ENCODE peak calls at places on chromosomes 12 and 14, in eight cellular contexts. One of them, this sample, is unnamed.
A peak's percentile ranks its signal among the peaks of the same experiment; 100 is the strongest.

GRCh38 chr14:70888681-70889175 is 18.5 kb upstream of the PCNX1 start:
- DNase-seq in activated naive CD8-positive, alpha-beta T cell treated with anti-CD3 and anti-CD28 coated beads, Interleukin-2, amount 50 U/mL, for 24 hours: no peak
- DNase-seq in T-helper 9 cell: no peak
- DNase-seq in anterior cingulate cortex: no peak
- DNase-seq in bronchial epithelial cell: peak; percentile 95
- DNase-seq in ovary: no peak
- DNase-seq in DMS153: no peak
- DNase-seq in amniotic stem cell: no peak
- DNase-seq in this sample: no peak

GRCh38 chr14:95480109-95480886 is 36.2 kb downstream of the SYNE3 start:
- DNase-seq in activated naive CD8-positive, alpha-beta T cell treated with anti-CD3 and anti-CD28 coated beads, Interleukin-2, amount 50 U/mL, for 24 hours: peak; percentile 44
- DNase-seq in T-helper 9 cell: peak; percentile 49
- DNase-seq in anterior cingulate cortex: no peak
- DNase-seq in bronchial epithelial cell: no peak
- DNase-seq in ovary: no peak
- DNase-seq in DMS153: no peak
- DNase-seq in amniotic stem cell: no peak
- DNase-seq in this sample: no peak

GRCh38 chr12:124809878-124810277 is 53.8 kb downstream of the SCARB1 start:
- DNase-seq in activated naive CD8-positive, alpha-beta T cell treated with anti-CD3 and anti-CD28 coated beads, Interleukin-2, amount 50 U/mL, for 24 hours: no peak
- DNase-seq in T-helper 9 cell: no peak
- DNase-seq in anterior cingulate cortex: no peak
- DNase-seq in bronchial epithelial cell: peak; percentile 10
- DNase-seq in ovary: no peak
- DNase-seq in DMS153: no peak
- DNase-seq in amniotic stem cell: no peak
- DNase-seq in this sample: no peak

GRCh38 chr14:35279369-35279768 is 12.8 kb upstream of the PSMA6 start:
- DNase-seq in activated naive CD8-positive, alpha-beta T cell treated with anti-CD3 and anti-CD28 coated beads, Interleukin-2, amount 50 U/mL, for 24 hours: no peak
- DNase-seq in T-helper 9 cell: no peak
- DNase-seq in anterior cingulate cortex: no peak
- DNase-seq in bronchial epithelial cell: no peak
- DNase-seq in ovary: no peak
- DNase-seq in DMS153: no peak
- DNase-seq in amniotic stem cell: no peak
- DNase-seq in this sample: no peak

GRCh38 chr12:119366007-119366406 is 31.5 kb downstream of the CCDC60 start:
- DNase-seq in activated naive CD8-positive, alpha-beta T cell treated with anti-CD3 and anti-CD28 coated beads, Interleukin-2, amount 50 U/mL, for 24 hours: no peak
- DNase-seq in T-helper 9 cell: no peak
- DNase-seq in anterior cingulate cortex: no peak
- DNase-seq in bronchial epithelial cell: no peak
- DNase-seq in ovary: no peak
- DNase-seq in DMS153: no peak
- DNase-seq in amniotic stem cell: no peak
- DNase-seq in this sample: no peak

GRCh38 chr14:20247651-20248246 is 8.7 kb downstream of the OR11H4 start:
- DNase-seq in activated naive CD8-positive, alpha-beta T cell treated with anti-CD3 and anti-CD28 coated beads, Interleukin-2, amount 50 U/mL, for 24 hours: no peak
- DNase-seq in T-helper 9 cell: no peak
- DNase-seq in anterior cingulate cortex: no peak
- DNase-seq in bronchial epithelial cell: peak; percentile 46
- DNase-seq in ovary: no peak
- DNase-seq in DMS153: no peak
- DNase-seq in amniotic stem cell: no peak
- DNase-seq in this sample: peak; percentile 25

GRCh38 chr14:102975662-102976061 is 53.2 kb downstream of the AMN start:
- DNase-seq in activated naive CD8-positive, alpha-beta T cell treated with anti-CD3 and anti-CD28 coated beads, Interleukin-2, amount 50 U/mL, for 24 hours: no peak
- DNase-seq in T-helper 9 cell: no peak
- DNase-seq in anterior cingulate cortex: no peak
- DNase-seq in bronchial epithelial cell: no peak
- DNase-seq in ovary: no peak
- DNase-seq in DMS153: no peak
- DNase-seq in amniotic stem cell: no peak
- DNase-seq in this sample: no peak

GRCh38 chr12:12684375-12685106 is 11.4 kb downstream of the GPR19 start:
- DNase-seq in activated naive CD8-positive, alpha-beta T cell treated with anti-CD3 and anti-CD28 coated beads, Interleukin-2, amount 50 U/mL, for 24 hours: peak; percentile 21
- DNase-seq in T-helper 9 cell: no peak
- DNase-seq in anterior cingulate cortex: peak; percentile 90
- DNase-seq in bronchial epithelial cell: peak; percentile 33
- DNase-seq in ovary: no peak
- DNase-seq in DMS153: peak; percentile 81
- DNase-seq in amniotic stem cell: no peak
- DNase-seq in this sample: peak; percentile 94

GRCh38 chr12:2265461-2266167 is 212.8 kb downstream of the CACNA1C start:
- DNase-seq in activated naive CD8-positive, alpha-beta T cell treated with anti-CD3 and anti-CD28 coated beads, Interleukin-2, amount 50 U/mL, for 24 hours: no peak
- DNase-seq in T-helper 9 cell: no peak
- DNase-seq in anterior cingulate cortex: peak; percentile 35
- DNase-seq in bronchial epithelial cell: no peak
- DNase-seq in ovary: peak; percentile 11
- DNase-seq in DMS153: no peak
- DNase-seq in amniotic stem cell: no peak
- DNase-seq in this sample: no peak

GRCh38 chr12:102484017-102484731 is 3.8 kb upstream of the IGF1 start:
- DNase-seq in activated naive CD8-positive, alpha-beta T cell treated with anti-CD3 and anti-CD28 coated beads, Interleukin-2, amount 50 U/mL, for 24 hours: peak; percentile 69
- DNase-seq in T-helper 9 cell: peak; percentile 20
- DNase-seq in anterior cingulate cortex: no peak
- DNase-seq in bronchial epithelial cell: peak; percentile 37
- DNase-seq in ovary: peak; percentile 48
- DNase-seq in DMS153: no peak
- DNase-seq in amniotic stem cell: no peak
- DNase-seq in this sample: peak; percentile 68

GRCh38 chr12:5586201-5586600 is 154.3 kb downstream of the NTF3 start:
- DNase-seq in activated naive CD8-positive, alpha-beta T cell treated with anti-CD3 and anti-CD28 coated beads, Interleukin-2, amount 50 U/mL, for 24 hours: no peak
- DNase-seq in T-helper 9 cell: no peak
- DNase-seq in anterior cingulate cortex: no peak
- DNase-seq in bronchial epithelial cell: peak; percentile 68
- DNase-seq in ovary: no peak
- DNase-seq in DMS153: peak; percentile 52
- DNase-seq in amniotic stem cell: peak; percentile 35
- DNase-seq in this sample: no peak

GRCh38 chr12:6833189-6833890 is 5.1 kb downstream of the P3H3 start:
- DNase-seq in activated naive CD8-positive, alpha-beta T cell treated with anti-CD3 and anti-CD28 coated beads, Interleukin-2, amount 50 U/mL, for 24 hours: no peak
- DNase-seq in T-helper 9 cell: no peak
- DNase-seq in anterior cingulate cortex: no peak
- DNase-seq in bronchial epithelial cell: no peak
- DNase-seq in ovary: peak; percentile 34
- DNase-seq in DMS153: no peak
- DNase-seq in amniotic stem cell: no peak
- DNase-seq in this sample: no peak

GRCh38 chr12:96500686-96501085 is 11.3 kb downstream of the CFAP54 start:
- DNase-seq in activated naive CD8-positive, alpha-beta T cell treated with anti-CD3 and anti-CD28 coated beads, Interleukin-2, amount 50 U/mL, for 24 hours: no peak
- DNase-seq in T-helper 9 cell: no peak
- DNase-seq in anterior cingulate cortex: no peak
- DNase-seq in bronchial epithelial cell: no peak
- DNase-seq in ovary: no peak
- DNase-seq in DMS153: no peak
- DNase-seq in amniotic stem cell: no peak
- DNase-seq in this sample: peak; percentile 46

GRCh38 chr12:48828293-48828692 is 10.0 kb downstream of the CACNB3 start:
- DNase-seq in activated naive CD8-positive, alpha-beta T cell treated with anti-CD3 and anti-CD28 coated beads, Interleukin-2, amount 50 U/mL, for 24 hours: no peak
- DNase-seq in T-helper 9 cell: no peak
- DNase-seq in anterior cingulate cortex: no peak
- DNase-seq in bronchial epithelial cell: no peak
- DNase-seq in ovary: no peak
- DNase-seq in DMS153: no peak
- DNase-seq in amniotic stem cell: no peak
- DNase-seq in this sample: no peak

GRCh38 chr12:26941251-26941650 is 3.0 kb downstream of the FGFR1OP2 start:
- DNase-seq in activated naive CD8-positive, alpha-beta T cell treated with anti-CD3 and anti-CD28 coated beads, Interleukin-2, amount 50 U/mL, for 24 hours: no peak
- DNase-seq in T-helper 9 cell: no peak
- DNase-seq in anterior cingulate cortex: no peak
- DNase-seq in bronchial epithelial cell: no peak
- DNase-seq in ovary: no peak
- DNase-seq in DMS153: no peak
- DNase-seq in amniotic stem cell: no peak
- DNase-seq in this sample: no peak

GRCh38 chr14:97120204-97121120 is 323.3 kb downstream of the VRK1 start:
- DNase-seq in activated naive CD8-positive, alpha-beta T cell treated with anti-CD3 and anti-CD28 coated beads, Interleukin-2, amount 50 U/mL, for 24 hours: peak; percentile 49
- DNase-seq in T-helper 9 cell: peak; percentile 6
- DNase-seq in anterior cingulate cortex: no peak
- DNase-seq in bronchial epithelial cell: no peak
- DNase-seq in ovary: no peak
- DNase-seq in DMS153: no peak
- DNase-seq in amniotic stem cell: no peak
- DNase-seq in this sample: no peak

GRCh38 chr14:22908601-22909000 is 10.3 kb downstream of the RBM23 start:
- DNase-seq in activated naive CD8-positive, alpha-beta T cell treated with anti-CD3 and anti-CD28 coated beads, Interleukin-2, amount 50 U/mL, for 24 hours: no peak
- DNase-seq in T-helper 9 cell: no peak
- DNase-seq in anterior cingulate cortex: no peak
- DNase-seq in bronchial epithelial cell: no peak
- DNase-seq in ovary: no peak
- DNase-seq in DMS153: no peak
- DNase-seq in amniotic stem cell: no peak
- DNase-seq in this sample: no peak

GRCh38 chr14:54815531-54815930 is 87.1 kb downstream of the GCH1 start:
- DNase-seq in activated naive CD8-positive, alpha-beta T cell treated with anti-CD3 and anti-CD28 coated beads, Interleukin-2, amount 50 U/mL, for 24 hours: no peak
- DNase-seq in T-helper 9 cell: no peak
- DNase-seq in anterior cingulate cortex: no peak
- DNase-seq in bronchial epithelial cell: no peak
- DNase-seq in ovary: no peak
- DNase-seq in DMS153: no peak
- DNase-seq in amniotic stem cell: no peak
- DNase-seq in this sample: no peak

GRCh38 chr12:104618691-104619090 is 161.9 kb downstream of the CHST11 start:
- DNase-seq in activated naive CD8-positive, alpha-beta T cell treated with anti-CD3 and anti-CD28 coated beads, Interleukin-2, amount 50 U/mL, for 24 hours: no peak
- DNase-seq in T-helper 9 cell: no peak
- DNase-seq in anterior cingulate cortex: no peak
- DNase-seq in bronchial epithelial cell: no peak
- DNase-seq in ovary: no peak
- DNase-seq in DMS153: no peak
- DNase-seq in amniotic stem cell: no peak
- DNase-seq in this sample: no peak

GRCh38 chr14:32940066-32940651 is 1.5 kb downstream of the NPAS3 start:
- DNase-seq in activated naive CD8-positive, alpha-beta T cell treated with anti-CD3 and anti-CD28 coated beads, Interleukin-2, amount 50 U/mL, for 24 hours: no peak
- DNase-seq in T-helper 9 cell: no peak
- DNase-seq in anterior cingulate cortex: no peak
- DNase-seq in bronchial epithelial cell: peak; percentile 29
- DNase-seq in ovary: no peak
- DNase-seq in DMS153: no peak
- DNase-seq in amniotic stem cell: no peak
- DNase-seq in this sample: peak; percentile 34

GRCh38 chr14:100677925-100678765 is 48.5 kb upstream of the DLK1 start:
- DNase-seq in activated naive CD8-positive, alpha-beta T cell treated with anti-CD3 and anti-CD28 coated beads, Interleukin-2, amount 50 U/mL, for 24 hours: no peak
- DNase-seq in T-helper 9 cell: no peak
- DNase-seq in anterior cingulate cortex: peak; percentile 16
- DNase-seq in bronchial epithelial cell: no peak
- DNase-seq in ovary: peak; percentile 83
- DNase-seq in DMS153: peak; percentile 22
- DNase-seq in amniotic stem cell: peak; percentile 58
- DNase-seq in this sample: no peak

GRCh38 chr12:124713436-124714082 is 146.1 kb upstream of the NCOR2 start:
- DNase-seq in activated naive CD8-positive, alpha-beta T cell treated with anti-CD3 and anti-CD28 coated beads, Interleukin-2, amount 50 U/mL, for 24 hours: peak; percentile 69
- DNase-seq in T-helper 9 cell: peak; percentile 2
- DNase-seq in anterior cingulate cortex: peak; percentile 26
- DNase-seq in bronchial epithelial cell: peak; percentile 76
- DNase-seq in ovary: no peak
- DNase-seq in DMS153: no peak
- DNase-seq in amniotic stem cell: peak; percentile 37
- DNase-seq in this sample: peak; percentile 38

GRCh38 chr12:102120886-102121285 is 903 bp downstream of the PARPBP start:
- DNase-seq in activated naive CD8-positive, alpha-beta T cell treated with anti-CD3 and anti-CD28 coated beads, Interleukin-2, amount 50 U/mL, for 24 hours: peak; percentile 8
- DNase-seq in T-helper 9 cell: no peak
- DNase-seq in anterior cingulate cortex: no peak
- DNase-seq in bronchial epithelial cell: peak; percentile 42
- DNase-seq in ovary: no peak
- DNase-seq in DMS153: no peak
- DNase-seq in amniotic stem cell: peak; percentile 1
- DNase-seq in this sample: peak; percentile 33

GRCh38 chr14:73789996-73790581 is 61.5 kb upstream of the PTGR2 start:
- DNase-seq in activated naive CD8-positive, alpha-beta T cell treated with anti-CD3 and anti-CD28 coated beads, Interleukin-2, amount 50 U/mL, for 24 hours: no peak
- DNase-seq in T-helper 9 cell: no peak
- DNase-seq in anterior cingulate cortex: peak; percentile 77
- DNase-seq in bronchial epithelial cell: peak; percentile 85
- DNase-seq in ovary: peak; percentile 68
- DNase-seq in DMS153: no peak
- DNase-seq in amniotic stem cell: peak; percentile 74
- DNase-seq in this sample: no peak

GRCh38 chr14:75794615-75795038 is 133.6 kb downstream of the TTLL5 start:
- DNase-seq in activated naive CD8-positive, alpha-beta T cell treated with anti-CD3 and anti-CD28 coated beads, Interleukin-2, amount 50 U/mL, for 24 hours: no peak
- DNase-seq in T-helper 9 cell: no peak
- DNase-seq in anterior cingulate cortex: no peak
- DNase-seq in bronchial epithelial cell: peak; percentile 41
- DNase-seq in ovary: no peak
- DNase-seq in DMS153: peak; percentile 1
- DNase-seq in amniotic stem cell: no peak
- DNase-seq in this sample: peak; percentile 72

GRCh38 chr14:85387181-85387580 is 142.8 kb upstream of the FLRT2 start:
- DNase-seq in activated naive CD8-positive, alpha-beta T cell treated with anti-CD3 and anti-CD28 coated beads, Interleukin-2, amount 50 U/mL, for 24 hours: no peak
- DNase-seq in T-helper 9 cell: no peak
- DNase-seq in anterior cingulate cortex: no peak
- DNase-seq in bronchial epithelial cell: peak; percentile 6
- DNase-seq in ovary: no peak
- DNase-seq in DMS153: no peak
- DNase-seq in amniotic stem cell: no peak
- DNase-seq in this sample: no peak

GRCh38 chr14:37668646-37669045 is 73.2 kb downstream of the TTC6 start:
- DNase-seq in activated naive CD8-positive, alpha-beta T cell treated with anti-CD3 and anti-CD28 coated beads, Interleukin-2, amount 50 U/mL, for 24 hours: no peak
- DNase-seq in T-helper 9 cell: no peak
- DNase-seq in anterior cingulate cortex: no peak
- DNase-seq in bronchial epithelial cell: peak; percentile 68
- DNase-seq in ovary: no peak
- DNase-seq in DMS153: no peak
- DNase-seq in amniotic stem cell: peak; percentile 28
- DNase-seq in this sample: no peak

GRCh38 chr12:5318874-5319273 is 113.0 kb upstream of the NTF3 start:
- DNase-seq in activated naive CD8-positive, alpha-beta T cell treated with anti-CD3 and anti-CD28 coated beads, Interleukin-2, amount 50 U/mL, for 24 hours: no peak
- DNase-seq in T-helper 9 cell: no peak
- DNase-seq in anterior cingulate cortex: no peak
- DNase-seq in bronchial epithelial cell: peak; percentile 96
- DNase-seq in ovary: no peak
- DNase-seq in DMS153: no peak
- DNase-seq in amniotic stem cell: peak; percentile 12
- DNase-seq in this sample: no peak

GRCh38 chr14:51479584-51480305 is 172.0 kb upstream of the FRMD6 start:
- DNase-seq in activated naive CD8-positive, alpha-beta T cell treated with anti-CD3 and anti-CD28 coated beads, Interleukin-2, amount 50 U/mL, for 24 hours: no peak
- DNase-seq in T-helper 9 cell: no peak
- DNase-seq in anterior cingulate cortex: no peak
- DNase-seq in bronchial epithelial cell: peak; percentile 74
- DNase-seq in ovary: no peak
- DNase-seq in DMS153: no peak
- DNase-seq in amniotic stem cell: no peak
- DNase-seq in this sample: no peak

GRCh38 chr12:1881301-1881700 is 37.2 kb downstream of the CACNA2D4 start:
- DNase-seq in activated naive CD8-positive, alpha-beta T cell treated with anti-CD3 and anti-CD28 coated beads, Interleukin-2, amount 50 U/mL, for 24 hours: no peak
- DNase-seq in T-helper 9 cell: no peak
- DNase-seq in anterior cingulate cortex: no peak
- DNase-seq in bronchial epithelial cell: no peak
- DNase-seq in ovary: no peak
- DNase-seq in DMS153: no peak
- DNase-seq in amniotic stem cell: no peak
- DNase-seq in this sample: no peak

GRCh38 chr14:29627141-29627540 is 300.5 kb downstream of the PRKD1 start:
- DNase-seq in activated naive CD8-positive, alpha-beta T cell treated with anti-CD3 and anti-CD28 coated beads, Interleukin-2, amount 50 U/mL, for 24 hours: no peak
- DNase-seq in T-helper 9 cell: no peak
- DNase-seq in anterior cingulate cortex: no peak
- DNase-seq in bronchial epithelial cell: peak; percentile 57
- DNase-seq in ovary: no peak
- DNase-seq in DMS153: no peak
- DNase-seq in amniotic stem cell: no peak
- DNase-seq in this sample: no peak

GRCh38 chr14:99287269-99287942 is 15.4 kb upstream of the BCL11B start:
- DNase-seq in activated naive CD8-positive, alpha-beta T cell treated with anti-CD3 and anti-CD28 coated beads, Interleukin-2, amount 50 U/mL, for 24 hours: peak; percentile 24
- DNase-seq in T-helper 9 cell: no peak
- DNase-seq in anterior cingulate cortex: no peak
- DNase-seq in bronchial epithelial cell: no peak
- DNase-seq in ovary: no peak
- DNase-seq in DMS153: no peak
- DNase-seq in amniotic stem cell: no peak
- DNase-seq in this sample: no peak

GRCh38 chr12:12897286-12897685 is 5.9 kb downstream of the GPRC5A start:
- DNase-seq in activated naive CD8-positive, alpha-beta T cell treated with anti-CD3 and anti-CD28 coated beads, Interleukin-2, amount 50 U/mL, for 24 hours: no peak
- DNase-seq in T-helper 9 cell: no peak
- DNase-seq in anterior cingulate cortex: no peak
- DNase-seq in bronchial epithelial cell: no peak
- DNase-seq in ovary: no peak
- DNase-seq in DMS153: no peak
- DNase-seq in amniotic stem cell: no peak
- DNase-seq in this sample: no peak

GRCh38 chr12:6074394-6074793 is 50.1 kb downstream of the VWF start:
- DNase-seq in activated naive CD8-positive, alpha-beta T cell treated with anti-CD3 and anti-CD28 coated beads, Interleukin-2, amount 50 U/mL, for 24 hours: no peak
- DNase-seq in T-helper 9 cell: no peak
- DNase-seq in anterior cingulate cortex: no peak
- DNase-seq in bronchial epithelial cell: no peak
- DNase-seq in ovary: no peak
- DNase-seq in DMS153: no peak
- DNase-seq in amniotic stem cell: no peak
- DNase-seq in this sample: no peak